ENCODE peak calls at places on chromosomes 7 and 10, in five cellular contexts. Z is cardiac fibroblast, D is kidney epithelial cell, A is fibroblast of mammary gland, K is dorsolateral prefrontal cortex. J is an unnamed sample.
A peak's percentile ranks its signal among the peaks of the same experiment; 100 is the strongest.

GRCh38 chr10:128137877-128138276 is 11.7 kb upstream of the MKI67 start:
- DNase-seq in Z (no peak), D (no peak), A (no peak), K (no peak), J (no peak)

GRCh38 chr7:24981544-24981951 is 1.6 kb upstream of the OSBPL3 start:
- DNase-seq in Z (peak; percentile 60), D (no peak), A (peak; percentile 69), K (peak; percentile 90), J (peak; percentile 41)

GRCh38 chr7:127802845-127803244 is 150.9 kb downstream of the SND1 start:
- DNase-seq in Z (no peak), D (no peak), A (no peak), K (no peak), J (no peak)

GRCh38 chr10:93408788-93409187 is 73.3 kb downstream of the MYOF start:
- DNase-seq in Z (no peak), D (no peak), A (no peak), K (no peak), J (no peak)

GRCh38 chr10:52488606-52489485 is 174.8 kb downstream of the DKK1 start:
- DNase-seq in Z (peak; percentile 78), D (no peak), A (peak; percentile 60), K (no peak), J (no peak)

GRCh38 chr7:155819186-155819585 is 6.9 kb upstream of the SHH start:
- DNase-seq in Z (no peak), D (no peak), A (no peak), K (no peak), J (no peak)

GRCh38 chr7:36708765-36709164 is 15.5 kb downstream of the AOAH start:
- DNase-seq in Z (no peak), D (no peak), A (no peak), K (no peak), J (no peak)

GRCh38 chr7:144437370-144438191 is 34.1 kb upstream of the NOBOX start:
- DNase-seq in Z (peak; percentile 87), D (peak; percentile 43), A (peak; percentile 72), K (peak; percentile 49), J (peak; percentile 69)

GRCh38 chr10:306007-306406 is 170.8 kb downstream of the ZMYND11 start:
- DNase-seq in Z (no peak), D (no peak), A (no peak), K (no peak), J (no peak)

GRCh38 chr10:82477776-82478175 is 602.8 kb downstream of the NRG3 start:
- DNase-seq in Z (no peak), D (no peak), A (no peak), K (no peak), J (no peak)

GRCh38 chr7:51029586-51030230 is 247.0 kb upstream of the GRB10 start:
- DNase-seq in Z (peak; percentile 94), D (no peak), A (peak; percentile 95), K (no peak), J (no peak)

DNA sequence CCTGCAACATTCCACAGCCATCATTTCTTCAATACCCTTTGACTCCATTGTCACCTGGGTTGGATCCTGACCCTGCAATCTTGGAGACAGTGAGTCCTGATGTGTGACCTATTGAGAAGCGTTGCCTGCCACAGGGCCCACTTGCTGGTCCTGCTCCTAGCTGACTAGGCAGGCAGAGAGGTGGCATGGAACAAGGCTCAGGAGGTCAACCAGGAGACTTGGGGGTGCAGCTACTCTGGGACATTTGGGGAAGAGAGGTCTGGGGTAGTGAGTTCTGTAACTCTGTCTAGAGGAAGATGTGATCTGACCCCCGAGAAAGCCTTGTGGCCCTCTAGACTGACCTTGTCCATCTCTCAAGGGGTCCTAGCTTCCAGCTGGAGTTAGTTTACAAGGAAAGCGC is 1.8 kb downstream of the ZMIZ2 start:
- DNase-seq in Z (no peak), D (no peak), A (no peak), K (no peak), J (no peak)
- H3K4me3 ChIP-seq in Z (no peak overlapping the region), D (no peak overlapping the region), A (no peak overlapping the region), K (no peak overlapping the region), J (no peak overlapping the region)

DNA sequence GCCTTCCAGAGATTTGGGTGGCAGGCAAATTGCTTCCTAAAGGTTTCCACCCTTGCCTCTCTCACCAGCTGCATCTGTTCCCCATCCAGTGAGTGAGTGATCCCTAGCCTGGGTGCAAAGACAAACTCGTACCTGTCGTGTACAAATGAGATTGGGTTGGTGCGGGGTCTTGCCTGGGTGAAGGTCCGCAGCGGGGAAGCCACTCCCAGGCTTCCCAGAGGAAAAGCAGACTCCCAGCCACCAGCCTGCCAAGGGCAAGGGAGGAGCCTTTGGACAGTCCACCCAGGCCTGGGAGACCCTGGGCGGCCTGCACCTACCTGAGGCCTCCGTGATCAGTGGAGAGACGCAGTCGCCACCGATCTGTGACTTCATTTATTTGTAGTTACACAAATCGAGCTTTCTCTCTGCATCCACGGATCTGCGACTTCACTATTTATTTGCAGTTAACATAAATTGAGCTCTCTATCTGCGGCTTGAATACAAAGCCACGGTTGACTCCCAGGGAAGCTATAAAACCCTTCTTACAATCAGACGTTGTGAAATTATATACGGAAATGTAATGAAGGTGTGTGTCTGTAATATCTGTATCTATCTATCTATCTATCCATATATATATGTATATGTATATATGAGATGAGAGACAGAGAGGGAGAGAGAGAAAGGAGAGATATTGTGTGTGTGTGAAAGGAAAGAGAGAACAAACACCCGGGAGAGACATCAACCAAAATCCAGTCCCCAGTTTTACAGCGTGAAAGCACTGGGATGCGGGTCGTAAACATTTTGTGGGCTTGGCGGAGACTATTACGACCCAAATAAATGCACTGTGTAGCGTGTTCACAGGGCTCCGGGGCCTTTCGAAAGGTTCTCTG is 3.0 kb upstream of the HOXA7 start:
- DNase-seq in Z (no peak), D (no peak), A (peak; percentile 15), K (peak; percentile 19), J (no peak)
- H3K4me3 ChIP-seq in Z (no peak overlapping the region), D (peak overlapping the region; percentile 76), A (peak overlapping the region; percentile 77), K (no peak overlapping the region), J (no peak overlapping the region)

GRCh38 chr7:91894781-91895480 is 14.4 kb upstream of the MTERF1 start:
- DNase-seq in Z (no peak), D (no peak), A (no peak), K (no peak), J (no peak)

GRCh38 chr7:91899563-91899962 is 19.1 kb upstream of the MTERF1 start:
- DNase-seq in Z (no peak), D (no peak), A (no peak), K (no peak), J (no peak)

GRCh38 chr7:91892821-91893340 is 12.4 kb upstream of the MTERF1 start:
- DNase-seq in Z (peak; percentile 49), D (no peak), A (peak; percentile 32), K (no peak), J (no peak)

DNA sequence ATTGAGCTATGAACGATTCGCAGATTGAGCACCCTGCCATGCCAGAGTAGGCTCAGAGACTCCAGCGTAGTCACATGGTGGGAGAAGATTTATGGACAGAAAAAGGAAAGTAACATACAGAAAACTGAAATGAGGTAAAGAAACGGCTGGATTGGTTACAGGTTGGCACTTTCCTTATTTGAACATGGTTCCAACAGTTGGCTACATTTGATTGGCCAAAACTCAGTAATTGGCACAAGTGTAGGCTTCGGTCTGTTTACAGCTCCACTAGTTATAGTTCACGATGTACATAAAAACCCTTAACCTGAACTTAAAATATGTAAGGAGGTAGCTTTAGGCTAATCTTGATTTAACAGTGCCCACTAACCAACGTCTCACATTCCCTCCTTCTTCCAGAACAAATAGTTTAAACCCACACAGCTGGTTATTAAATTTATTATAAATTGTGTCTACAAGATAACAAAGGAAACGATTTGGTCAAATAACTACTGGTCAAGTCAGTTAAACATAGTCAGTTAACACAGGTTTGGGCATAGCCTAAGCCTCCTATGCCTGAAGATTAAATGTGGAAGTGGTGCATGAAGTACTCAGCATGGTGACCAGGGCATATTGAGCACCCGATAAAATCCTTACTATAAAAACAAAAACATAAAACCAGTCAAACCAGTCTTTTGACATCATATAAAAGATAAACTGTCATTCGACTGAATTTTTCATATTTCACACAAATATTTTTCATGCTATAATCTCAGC is 17.9 kb upstream of the MTERF1 start:
- DNase-seq in Z (no peak), D (no peak), A (no peak), K (no peak), J (no peak)
- H3K4me3 ChIP-seq in Z (no peak overlapping the region), D (no peak overlapping the region), A (no peak overlapping the region), K (no peak overlapping the region), J (no peak overlapping the region)

DNA sequence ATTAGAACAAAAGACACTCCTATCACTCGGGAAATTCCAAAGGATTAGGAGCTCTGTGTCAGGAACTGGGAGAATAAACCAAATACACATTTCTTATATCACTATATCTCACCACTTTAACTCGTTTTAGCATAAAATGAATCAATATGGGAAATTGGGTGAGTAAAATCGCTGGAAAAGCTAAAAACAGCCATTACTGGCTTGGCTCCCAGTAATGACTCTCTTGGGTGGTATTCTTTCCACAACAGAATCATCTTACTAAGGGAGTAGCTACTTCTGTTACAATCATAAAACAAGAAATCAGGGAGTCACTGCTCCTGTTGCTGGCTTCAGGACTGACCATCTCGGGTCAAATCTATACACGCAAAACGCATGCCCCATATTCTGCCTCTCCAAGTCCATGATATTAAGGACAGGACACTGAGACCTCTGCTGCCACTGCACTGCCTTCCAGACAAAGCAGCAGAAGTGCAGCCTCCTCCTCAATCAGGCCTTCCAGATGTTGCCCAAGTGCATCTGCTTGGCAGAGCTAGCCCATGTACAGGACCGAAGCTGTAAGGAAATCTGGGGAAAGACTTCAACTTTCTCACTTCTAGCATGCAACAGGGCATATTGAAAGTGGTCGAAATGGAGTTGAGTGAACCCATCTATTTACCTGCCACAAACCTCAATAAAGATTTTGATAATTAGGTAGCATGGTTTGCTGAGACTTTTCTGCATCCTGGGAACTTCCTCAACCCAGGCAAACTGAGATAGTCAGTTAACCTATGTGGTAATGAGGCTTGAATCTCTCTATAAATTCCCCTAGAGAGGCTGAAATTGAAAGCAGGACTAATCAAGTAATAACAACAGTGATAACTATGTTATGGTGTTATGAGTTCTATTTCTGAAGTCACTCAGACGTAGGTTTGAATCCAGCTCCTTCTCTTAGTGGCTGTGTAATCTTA is 14.4 kb upstream of the PANK1 start:
- DNase-seq in Z (peak; percentile 77), D (no peak), A (peak; percentile 89), K (no peak), J (no peak)
- H3K4me3 ChIP-seq in Z (no peak overlapping the region), D (no peak overlapping the region), A (no peak overlapping the region), K (no peak overlapping the region), J (no peak overlapping the region)

GRCh38 chr7:138773817-138774216 is 24.0 kb upstream of the TMEM213 start:
- DNase-seq in Z (no peak), D (no peak), A (no peak), K (no peak), J (no peak)
- H3K4me3 ChIP-seq in Z (no peak overlapping the region), D (no peak overlapping the region), A (no peak overlapping the region), K (no peak overlapping the region), J (no peak overlapping the region)

DNA sequence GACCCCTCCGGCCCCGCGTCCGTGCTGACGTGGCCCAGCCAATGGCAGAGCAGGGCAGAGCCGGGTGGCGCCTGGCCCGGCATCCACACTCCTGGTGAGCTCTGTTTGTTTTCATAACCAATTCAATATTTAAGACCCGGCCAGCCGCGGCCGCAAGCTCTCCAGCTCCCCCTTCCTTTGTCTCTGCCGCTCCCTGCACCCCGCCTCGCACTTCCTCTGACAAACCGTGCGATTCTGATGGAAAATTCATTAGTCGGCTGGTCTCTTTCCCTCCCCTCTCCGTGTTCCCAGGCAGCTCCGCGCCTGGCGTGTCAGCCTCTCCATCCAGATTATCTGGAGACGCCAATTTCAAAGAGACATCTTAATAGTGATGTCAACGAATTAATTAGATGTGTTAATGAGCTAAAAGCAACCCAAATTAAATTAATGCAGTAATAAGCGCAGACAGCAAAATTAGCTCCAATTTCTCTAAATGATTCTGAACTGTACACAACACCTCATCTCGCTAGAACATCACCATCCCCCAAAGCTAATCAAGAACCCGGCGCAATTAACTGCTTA is 55.3 kb downstream of the MICALL2 start:
- DNase-seq in Z (peak; percentile 58), D (no peak), A (peak; percentile 23), K (no peak), J (no peak)
- H3K4me3 ChIP-seq in Z (no peak overlapping the region), D (no peak overlapping the region), A (no peak overlapping the region), K (no peak overlapping the region), J (no peak overlapping the region)

J was measured in breast epithelium.